ENCODE peak calls at places on chromosomes 16 and 17, in five cellular contexts. G is mesothelial cell of epicardium, P is RWPE1, Z is heart right ventricle, D is cardiac fibroblast. F is an unnamed sample.

GRCh38 chr17:80443498-80443897 is 28.5 kb downstream of the ENDOV start:
- DNase-seq in G (no peak), P (no peak), Z (no peak), D (no peak), F (no peak)

GRCh38 chr17:4838306-4838785 is 5.2 kb downstream of the MINK1 start:
- DNase-seq in G (no peak), P (no peak), Z (no peak), D (no peak), F (no peak)

GRCh38 chr17:12665263-12666210 is at the start of gene MYOCD:
- DNase-seq in G (peak; percentile 37), P (peak; percentile 33), Z (peak; percentile 63), D (peak; percentile 13), F (peak; percentile 20)

GRCh38 chr17:29158515-29159275 is 21.5 kb downstream of the MYO18A start:
- DNase-seq in G (no peak), P (no peak), Z (no peak), D (no peak), F (no peak)

GRCh38 chr16:12142157-12142556 is 165.6 kb downstream of the SNX29 start:
- DNase-seq in G (no peak), P (no peak), Z (peak; percentile 43), D (no peak), F (no peak)

GRCh38 chr16:90057738-90058173 is 19.4 kb downstream of the PRDM7 start:
- DNase-seq in G (no peak), P (peak; percentile 31), Z (no peak), D (peak; percentile 82), F (no peak)

GRCh38 chr17:12342609-12343248 is 322.1 kb downstream of the MAP2K4 start:
- DNase-seq in G (no peak), P (no peak), Z (no peak), D (peak; percentile 51), F (no peak)

GRCh38 chr17:69802045-69802740 is 272.8 kb upstream of the KCNJ16 start:
- DNase-seq in G (no peak), P (no peak), Z (no peak), D (peak; percentile 17), F (no peak)

GRCh38 chr17:50218771-50219315 is 17.4 kb upstream of the COL1A1 start:
- DNase-seq in G (no peak), P (no peak), Z (no peak), D (peak; percentile 97), F (no peak)

GRCh38 chr17:72104863-72105234 is 16.0 kb upstream of the SOX9 start:
- DNase-seq in G (no peak), P (no peak), Z (no peak), D (no peak), F (no peak)

GRCh38 chr17:46013502-46014165 is 14.6 kb downstream of the STH start:
- DNase-seq in G (no peak), P (no peak), Z (no peak), D (peak; percentile 64), F (no peak)

GRCh38 chr17:76146053-76146875 is 5.2 kb upstream of the FOXJ1 start:
- DNase-seq in G (no peak), P (no peak), Z (no peak), D (peak; percentile 2), F (no peak)

GRCh38 chr16:54242199-54242598 is 44.4 kb downstream of the IRX3 start:
- DNase-seq in G (no peak), P (peak; percentile 23), Z (no peak), D (no peak), F (no peak)

GRCh38 chr17:30450125-30451027 is 26.8 kb upstream of the GOSR1 start:
- DNase-seq in G (no peak), P (no peak), Z (no peak), D (peak; percentile 82), F (no peak)

GRCh38 chr17:44792276-44792675 is 33.5 kb downstream of the ADAM11 start:
- DNase-seq in G (no peak), P (no peak), Z (no peak), D (peak; percentile 62), F (no peak)

GRCh38 chr17:34255841-34256240 is 756 bp downstream of the CCL2 start:
- DNase-seq in G (no peak), P (no peak), Z (no peak), D (no peak), F (no peak)

GRCh38 chr17:30468465-30468864 is 8.7 kb upstream of the GOSR1 start:
- DNase-seq in G (no peak), P (no peak), Z (no peak), D (no peak), F (no peak)

GRCh38 chr16:73022534-73022933 is 25.4 kb downstream of the ZFHX3 start:
- DNase-seq in G (no peak), P (no peak), Z (no peak), D (no peak), F (no peak)
- TF ChIP-seq CTCF in G (no peak), P (no peak), Z (no peak), D (no peak), F (no peak)

GRCh38 chr16:52976539-52977167 is 76.0 kb downstream of the CHD9NB start:
- DNase-seq in G (no peak), P (peak; percentile 34), Z (peak; percentile 4), D (peak; percentile 36), F (no peak)
- TF ChIP-seq CTCF in G (no peak), P (peak; percentile 42), Z (peak; percentile 27), D (peak; percentile 36), F (no peak)

GRCh38 chr16:50367777-50368409 is 895 bp downstream of the BRD7 start:
- DNase-seq in G (no peak), P (no peak), Z (no peak), D (peak; percentile 30), F (no peak)

GRCh38 chr16:50371036-50371716 is 2.4 kb upstream of the BRD7 start:
- DNase-seq in G (no peak), P (no peak), Z (no peak), D (no peak), F (no peak)

GRCh38 chr16:50369133-50369804 is 481 bp upstream of the BRD7 start:
- DNase-seq in G (no peak), P (no peak), Z (no peak), D (no peak), F (no peak)

GRCh38 chr16:50366126-50366525 is 2.7 kb downstream of the BRD7 start:
- DNase-seq in G (no peak), P (no peak), Z (no peak), D (no peak), F (no peak)

DNA sequence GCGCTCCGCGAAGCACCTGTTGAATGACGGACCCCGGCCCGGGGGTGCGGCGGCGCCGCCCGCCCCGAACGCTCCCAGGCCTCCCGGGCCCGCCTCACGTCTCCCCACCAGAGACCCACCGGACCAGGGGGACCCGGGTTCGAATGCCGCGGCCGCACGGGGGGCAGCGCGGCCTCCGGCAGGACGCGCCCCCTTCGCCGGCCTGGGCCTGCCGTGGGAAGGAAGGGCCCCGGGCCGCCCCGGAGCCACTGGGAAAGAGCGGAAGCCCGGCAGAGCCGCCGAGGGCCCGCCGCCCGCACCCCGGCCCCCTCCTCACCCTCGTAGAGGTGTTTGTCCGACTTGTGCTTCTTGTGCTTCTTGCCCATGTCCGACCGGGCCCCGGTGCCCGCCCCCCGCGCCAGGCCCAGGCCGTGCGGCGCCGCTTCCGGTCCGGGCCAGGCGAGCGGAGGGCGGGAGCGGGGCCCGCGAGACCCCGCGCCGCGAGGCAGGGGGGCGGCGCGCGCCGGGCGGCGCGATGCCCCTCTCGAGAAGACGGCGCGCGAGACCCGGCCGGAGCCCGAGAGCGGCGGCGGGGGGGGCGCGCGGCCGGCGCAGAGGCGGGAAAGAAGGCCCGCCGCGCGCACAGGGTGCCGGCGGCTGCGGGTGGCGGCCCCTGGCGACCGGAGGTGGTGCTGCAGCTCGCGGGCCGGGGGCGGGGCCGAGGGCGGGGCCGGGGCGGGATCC is at the start of gene BRD7:
- DNase-seq in G (peak; percentile 66), P (peak; percentile 77), Z (peak; percentile 41), D (peak; percentile 43), F (peak; percentile 79)
- TF ChIP-seq CTCF in G (no peak), P (peak; percentile 79), Z (peak; percentile 84), D (peak; percentile 22), F (no peak)

GRCh38 chr16:85363427-85363826 is 249.7 kb upstream of the GSE1 start:
- DNase-seq in G (no peak), P (no peak), Z (no peak), D (no peak), F (no peak)
- TF ChIP-seq CTCF in G (no peak), P (no peak), Z (no peak), D (no peak), F (no peak)

DNA sequence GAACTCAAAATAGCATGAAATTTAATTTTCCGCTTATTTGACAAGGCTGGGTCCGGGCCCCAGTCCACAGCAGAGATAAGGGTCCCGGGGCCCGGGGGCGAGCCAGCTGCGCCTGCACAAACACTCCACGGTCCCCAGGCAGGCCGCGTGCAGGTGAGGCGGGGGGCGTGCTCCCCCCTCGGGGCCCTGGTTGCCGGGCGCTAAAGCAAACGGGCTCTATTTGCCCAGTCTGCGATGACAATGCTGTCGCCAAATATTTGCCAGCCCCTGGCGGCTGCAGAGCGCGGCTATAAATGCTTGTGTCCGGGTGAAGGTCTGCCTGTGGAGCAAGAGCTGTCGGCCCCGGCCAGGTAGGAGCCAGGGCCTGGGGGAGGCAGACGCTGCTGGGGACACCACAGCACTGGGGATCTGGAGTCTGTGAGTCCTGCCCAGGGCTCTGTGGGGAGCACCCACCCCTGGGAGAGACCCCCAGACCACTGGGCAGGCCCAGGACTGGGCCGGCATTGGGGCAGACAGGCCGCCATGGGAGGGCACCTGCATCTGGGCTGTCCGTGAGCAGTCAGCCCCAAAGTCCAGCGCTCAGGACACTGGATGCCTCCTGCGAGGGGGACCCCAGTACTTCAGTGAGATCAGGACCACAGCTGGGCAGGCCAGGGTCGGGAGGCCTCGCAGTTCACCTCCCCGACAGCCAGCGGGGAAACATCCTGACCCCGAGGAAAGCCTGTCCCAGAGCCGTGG is at the start of gene PERCC1:
- DNase-seq in G (no peak), P (no peak), Z (no peak), D (no peak), F (no peak)
- TF ChIP-seq CTCF in G (no peak), P (no peak), Z (no peak), D (no peak), F (no peak)

GRCh38 chr16:73033271-73033998 is 14.5 kb downstream of the ZFHX3 start:
- DNase-seq in G (no peak), P (no peak), Z (no peak), D (no peak), F (no peak)

GRCh38 chr16:73036074-73036826 is 11.7 kb downstream of the ZFHX3 start:
- DNase-seq in G (no peak), P (no peak), Z (no peak), D (no peak), F (no peak)

GRCh38 chr16:73034374-73034773 is 13.6 kb downstream of the ZFHX3 start:
- DNase-seq in G (no peak), P (no peak), Z (no peak), D (no peak), F (no peak)

GRCh38 chr16:73031155-73031866 is 16.6 kb downstream of the ZFHX3 start:
- DNase-seq in G (no peak), P (no peak), Z (no peak), D (no peak), F (no peak)

GRCh38 chr16:73032548-73033270 is 15.2 kb downstream of the ZFHX3 start:
- DNase-seq in G (no peak), P (no peak), Z (no peak), D (no peak), F (no peak)
- TF ChIP-seq CTCF in G (no peak), P (no peak), Z (no peak), D (no peak), F (no peak)

F was measured in activated B cell treated with CpG ODN at 0.5 μM for 24 hours.